ENCODE peak calls at places on chromosome 21, in six cellular contexts. F is body of pancreas, X is neural crest cell, U is GM10248, N is A549, P is AG04450. Z is an unnamed sample.

GRCh38 chr21:26845066-26845749 is at the start of gene ADAMTS1:
- DNase-seq in F (peak; percentile 81), X (peak; percentile 94), U (no peak), N (no peak), P (peak; percentile 89), Z (peak; percentile 40)

GRCh38 chr21:42570362-42570761 is 56.7 kb downstream of the SLC37A1 start:
- DNase-seq in F (no peak), X (no peak), U (no peak), N (no peak), P (no peak), Z (no peak)

GRCh38 chr21:42160111-42160949 is 58.6 kb upstream of the ABCG1 start:
- DNase-seq in F (no peak), X (no peak), U (no peak), N (no peak), P (no peak), Z (peak; percentile 9)

GRCh38 chr21:35220301-35220700 is 171.2 kb upstream of the RUNX1 start:
- DNase-seq in F (no peak), X (no peak), U (no peak), N (no peak), P (no peak), Z (no peak)

GRCh38 chr21:38171723-38172344 is 85.0 kb upstream of the KCNJ15 start:
- DNase-seq in F (peak; percentile 45), X (peak; percentile 10), U (no peak), N (no peak), P (peak; percentile 11), Z (no peak)

GRCh38 chr21:29610960-29611359 is 312.2 kb downstream of the BACH1 start:
- DNase-seq in F (no peak), X (no peak), U (no peak), N (no peak), P (no peak), Z (no peak)

GRCh38 chr21:19759836-19760235 is 1238.4 kb upstream of the NCAM2 start:
- DNase-seq in F (no peak), X (no peak), U (no peak), N (no peak), P (no peak), Z (no peak)

GRCh38 chr21:26098758-26099157 is 71.8 kb downstream of the APP start:
- DNase-seq in F (no peak), X (no peak), U (no peak), N (no peak), P (no peak), Z (no peak)

GRCh38 chr21:42670884-42671283 is 17.5 kb downstream of the PDE9A start:
- DNase-seq in F (no peak), X (no peak), U (no peak), N (no peak), P (no peak), Z (no peak)

GRCh38 chr21:38455403-38455802 is 42.9 kb downstream of the ERG start:
- DNase-seq in F (no peak), X (no peak), U (no peak), N (no peak), P (no peak), Z (no peak)

GRCh38 chr21:42678118-42678430 is 24.7 kb downstream of the PDE9A start:
- DNase-seq in F (no peak), X (no peak), U (no peak), N (no peak), P (no peak), Z (peak; percentile 19)

GRCh38 chr21:33390479-33390878 is 12.7 kb upstream of the IFNGR2 start:
- DNase-seq in F (no peak), X (no peak), U (no peak), N (no peak), P (no peak), Z (no peak)

GRCh38 chr21:33388188-33388587 is 15.0 kb upstream of the IFNGR2 start:
- DNase-seq in F (no peak), X (no peak), U (no peak), N (no peak), P (no peak), Z (no peak)

GRCh38 chr21:33383056-33383888 is 19.9 kb upstream of the IFNGR2 start:
- DNase-seq in F (peak; percentile 50), X (no peak), U (peak; percentile 71), N (no peak), P (no peak), Z (peak; percentile 64)

GRCh38 chr21:33384851-33385331 is 18.3 kb upstream of the IFNGR2 start:
- DNase-seq in F (no peak), X (no peak), U (no peak), N (no peak), P (no peak), Z (no peak)

DNA sequence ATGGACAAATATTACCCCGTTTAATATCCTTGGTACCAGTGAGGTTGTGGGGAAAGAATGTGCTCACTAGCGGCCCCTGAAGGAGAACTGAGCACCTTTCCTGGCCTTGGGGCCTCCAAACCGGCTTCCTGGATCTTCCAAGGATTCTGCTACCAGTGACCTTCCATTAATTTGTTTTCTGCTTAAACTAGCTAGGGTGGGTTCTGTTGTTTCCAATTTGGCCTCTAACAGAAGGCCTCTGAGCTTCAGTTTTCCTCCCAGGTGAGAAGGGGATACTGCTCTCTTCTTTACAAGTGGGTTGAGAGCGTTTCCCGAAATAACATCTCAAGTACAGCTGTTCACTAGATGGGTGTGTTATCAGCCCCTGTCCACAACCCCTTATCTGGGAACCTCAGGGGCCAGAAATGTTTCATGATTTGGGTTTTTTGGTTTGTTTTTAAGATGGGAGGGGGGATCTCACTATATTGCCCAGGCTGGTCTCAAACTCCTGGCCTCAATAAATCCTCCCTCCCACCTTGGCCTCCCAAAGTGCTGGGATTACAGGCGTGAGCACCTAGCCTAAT is 16.9 kb upstream of the IFNGR2 start:
- DNase-seq in F (no peak), X (no peak), U (no peak), N (no peak), P (no peak), Z (no peak)
- TF ChIP-seq CTCF in F (no peak), X (peak; percentile 32), U (no peak), N (no peak), P (peak; percentile 31), Z (peak; percentile 25)

GRCh38 chr21:45523411-45524101 is 18.7 kb downstream of the SLC19A1 start:
- DNase-seq in F (peak; percentile 13), X (no peak), U (no peak), N (no peak), P (no peak), Z (no peak)

GRCh38 chr21:45522986-45523385 is 19.3 kb downstream of the SLC19A1 start:
- DNase-seq in F (peak; percentile 4), X (no peak), U (no peak), N (no peak), P (no peak), Z (no peak)

GRCh38 chr21:45521241-45521640 is 21.0 kb downstream of the SLC19A1 start:
- DNase-seq in F (no peak), X (no peak), U (no peak), N (no peak), P (no peak), Z (no peak)

GRCh38 chr21:45524756-45525152 is 17.5 kb downstream of the SLC19A1 start:
- DNase-seq in F (no peak), X (no peak), U (no peak), N (no peak), P (no peak), Z (no peak)

GRCh38 chr21:45522381-45522780 is 19.9 kb downstream of the SLC19A1 start:
- DNase-seq in F (no peak), X (no peak), U (no peak), N (no peak), P (no peak), Z (no peak)
- TF ChIP-seq CTCF in F (no peak), X (no peak), U (no peak), N (no peak), P (no peak), Z (no peak)

GRCh38 chr21:44910229-44911065 is 10.3 kb downstream of the ITGB2 start:
- DNase-seq in F (no peak), X (no peak), U (no peak), N (no peak), P (no peak), Z (no peak)

GRCh38 chr21:44912158-44912473 is 8.6 kb downstream of the ITGB2 start:
- DNase-seq in F (no peak), X (no peak), U (no peak), N (no peak), P (no peak), Z (no peak)

GRCh38 chr21:44909719-44910118 is 11.0 kb downstream of the ITGB2 start:
- DNase-seq in F (no peak), X (no peak), U (no peak), N (no peak), P (no peak), Z (no peak)

GRCh38 chr21:44911066-44911383 is 9.7 kb downstream of the ITGB2 start:
- DNase-seq in F (no peak), X (no peak), U (no peak), N (no peak), P (no peak), Z (no peak)

DNA sequence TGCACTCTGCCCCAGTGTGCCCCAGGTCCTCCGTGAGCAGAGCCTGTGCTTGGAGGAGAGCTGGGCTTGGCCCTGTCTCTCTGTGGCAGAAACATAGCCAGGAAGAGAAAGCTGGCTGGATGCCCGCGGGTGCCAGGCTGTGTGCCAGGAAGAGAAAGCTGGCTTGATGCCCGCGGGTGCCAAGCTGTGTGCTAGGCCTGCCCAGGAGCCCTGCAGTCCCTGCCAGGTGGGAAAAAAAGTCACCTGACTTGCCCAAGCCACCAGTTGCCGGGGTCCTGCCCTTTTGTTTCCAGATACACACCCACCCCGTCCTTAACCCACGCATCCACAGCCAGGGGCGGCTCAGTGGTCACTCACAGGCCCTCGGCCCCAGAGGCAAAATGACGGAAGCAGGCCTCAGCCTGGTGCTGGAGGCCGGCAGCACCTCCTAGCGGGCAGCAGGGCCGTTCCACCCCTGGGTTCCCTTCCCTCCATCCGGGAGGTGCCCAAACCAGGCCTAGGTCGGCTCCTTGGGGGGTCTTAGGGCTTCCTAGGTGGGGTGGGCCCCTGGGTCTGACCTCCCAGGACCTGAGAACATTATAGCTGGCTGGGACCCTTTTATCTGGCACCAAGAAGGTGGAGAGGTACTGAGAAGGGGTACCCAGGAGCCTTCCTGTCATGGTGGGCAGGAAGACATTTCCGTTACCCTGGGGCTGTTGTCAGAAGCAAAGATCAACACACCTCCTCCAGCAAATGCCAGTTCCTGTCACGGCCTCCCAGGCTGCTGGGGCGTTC is 9.1 kb downstream of the ITGB2 start:
- DNase-seq in F (peak; percentile 89), X (no peak), U (no peak), N (no peak), P (no peak), Z (peak; percentile 61)
- TF ChIP-seq CTCF in F (peak; percentile 69), X (no peak), U (peak; percentile 47), N (peak; percentile 41), P (no peak), Z (peak; percentile 71)

DNA sequence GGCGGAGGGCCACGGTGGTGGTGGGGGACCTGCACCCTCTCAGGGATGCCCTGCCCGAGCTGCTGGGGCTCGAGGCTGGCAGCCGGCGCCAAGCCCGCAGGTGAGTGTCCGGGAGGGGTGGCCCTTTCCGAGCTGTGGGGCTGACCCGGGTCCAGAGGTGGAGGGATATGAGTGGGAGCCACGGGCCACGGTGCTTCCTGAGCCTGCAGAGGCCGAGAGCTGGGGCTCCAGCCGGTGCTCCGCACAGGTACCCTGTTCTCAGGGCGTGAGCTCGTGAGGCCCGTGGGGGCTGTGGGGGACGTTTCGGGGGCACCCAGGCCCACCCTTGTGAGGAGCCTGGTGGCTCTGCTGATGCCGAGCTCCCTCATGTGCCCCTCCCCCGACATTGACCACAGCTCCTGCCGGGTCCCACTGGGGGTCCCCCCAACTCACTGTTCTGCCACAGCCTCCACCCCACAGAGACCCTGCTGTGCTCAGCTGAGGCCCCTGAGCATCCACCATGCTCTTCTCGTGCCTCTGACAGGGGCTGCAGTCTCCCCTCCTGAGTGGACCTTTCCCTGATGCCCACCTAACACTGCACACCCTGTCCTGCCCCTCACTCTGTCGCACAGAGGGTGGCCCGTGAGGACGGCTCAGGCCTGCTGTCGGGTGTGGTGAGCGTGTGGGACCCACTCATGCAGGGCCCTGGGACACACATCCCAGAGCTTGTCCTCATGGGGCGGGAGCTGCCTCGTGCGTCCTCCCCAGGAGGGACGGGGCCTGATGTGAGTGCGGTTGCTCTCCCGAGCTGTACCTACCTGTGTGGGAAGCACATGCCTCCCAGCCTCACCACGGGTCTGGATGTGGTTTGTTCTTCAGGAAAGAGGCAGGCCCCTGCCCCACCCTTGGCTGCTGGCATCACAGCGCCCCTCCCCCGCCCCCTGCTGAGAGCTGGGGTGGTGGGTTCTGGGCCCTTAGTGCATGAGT is 27.5 kb downstream of the SLX9 start:
- DNase-seq in F (no peak), X (no peak), U (no peak), N (no peak), P (no peak), Z (no peak)
- TF ChIP-seq CTCF in F (no peak), X (no peak), U (no peak), N (no peak), P (no peak), Z (no peak)

Z was measured in GM13977.